ENCODE peak calls at places on chromosomes 5 and 9, in four cellular contexts. W is astrocyte, K is GM23248, B is fibroblast of lung. F is an unnamed sample.

GRCh38 chr9:136016882-136017812 is 56.0 kb upstream of the UBAC1 start:
- DNase-seq in W (no peak), K (no peak), B (no peak), F (no peak)

GRCh38 chr9:99894826-99895225 is 11.6 kb upstream of the STX17 start:
- DNase-seq in W (no peak), K (no peak), B (no peak), F (no peak)

GRCh38 chr5:172841-173251 is 18.4 kb upstream of the LRRC14B start:
- DNase-seq in W (no peak), K (no peak), B (no peak), F (no peak)

GRCh38 chr5:109281136-109281690 is 128.6 kb downstream of the PJA2 start:
- DNase-seq in W (no peak), K (no peak), B (no peak), F (no peak)

GRCh38 chr9:93239526-93239925 is 55.6 kb downstream of the WNK2 start:
- DNase-seq in W (no peak), K (no peak), B (no peak), F (no peak)

GRCh38 chr5:50963647-50964584 is 297.5 kb downstream of the PARP8 start:
- DNase-seq in W (no peak), K (no peak), B (no peak), F (no peak)

GRCh38 chr5:98349990-98350365 is 423.5 kb upstream of the RGMB start:
- DNase-seq in W (no peak), K (no peak), B (no peak), F (no peak)

GRCh38 chr9:87076825-87077224 is 129.5 kb upstream of the GAS1 start:
- DNase-seq in W (peak; percentile 2), K (no peak), B (peak; percentile 8), F (no peak)

GRCh38 chr5:141245250-141245717 is at the start of gene PCDHB15:
- DNase-seq in W (peak; percentile 4), K (peak; percentile 30), B (no peak), F (no peak)

GRCh38 chr9:126000256-126000655 is 253.1 kb downstream of the PBX3 start:
- DNase-seq in W (no peak), K (no peak), B (no peak), F (no peak)

GRCh38 chr5:62627121-62627520 is 48.5 kb downstream of the LRRC70 start:
- DNase-seq in W (no peak), K (no peak), B (no peak), F (no peak)

GRCh38 chr5:170278611-170279500 is 18.7 kb downstream of the LCP2 start:
- DNase-seq in W (no peak), K (no peak), B (no peak), F (no peak)

GRCh38 chr9:33329117-33329563 is 38.8 kb downstream of the NFX1 start:
- DNase-seq in W (peak; percentile 95), K (peak; percentile 95), B (peak; percentile 94), F (peak; percentile 35)

GRCh38 chr9:36325081-36325828 is 67.0 kb upstream of the GNE start:
- DNase-seq in W (no peak), K (no peak), B (no peak), F (no peak)

GRCh38 chr5:142831019-142831403 is 60.8 kb downstream of the ARHGAP26 start:
- DNase-seq in W (no peak), K (no peak), B (no peak), F (no peak)

GRCh38 chr5:135455876-135456237 is 3.7 kb upstream of the TIFAB start:
- DNase-seq in W (no peak), K (no peak), B (no peak), F (no peak)

GRCh38 chr9:115413766-115414382 is 295.9 kb upstream of the TNC start:
- DNase-seq in W (no peak), K (peak; percentile 7), B (no peak), F (no peak)

GRCh38 chr5:154077692-154078091 is 38.9 kb downstream of the MFAP3 start:
- DNase-seq in W (peak; percentile 65), K (peak; percentile 58), B (peak; percentile 74), F (no peak)

GRCh38 chr5:69276422-69277174 is 41.9 kb downstream of the CDK7 start:
- DNase-seq in W (peak; percentile 87), K (peak; percentile 84), B (peak; percentile 89), F (no peak)

GRCh38 chr5:173764321-173765029 is 123.7 kb upstream of the CPEB4 start:
- DNase-seq in W (peak; percentile 93), K (peak; percentile 98), B (peak; percentile 96), F (peak; percentile 49)

GRCh38 chr9:8855046-8855445 is 1055.5 kb upstream of the DMAC1 start:
- DNase-seq in W (no peak), K (no peak), B (peak; percentile 27), F (no peak)

GRCh38 chr5:177468329-177469058 is 4.9 kb downstream of the DBN1 start:
- DNase-seq in W (peak; percentile 69), K (peak; percentile 78), B (peak; percentile 81), F (peak; percentile 86)

GRCh38 chr5:94613583-94613982 is 4.8 kb downstream of the KIAA0825 start:
- DNase-seq in W (no peak), K (peak; percentile 20), B (peak; percentile 1), F (no peak)

GRCh38 chr5:176685010-176685409 is 37.7 kb downstream of the TSPAN17 start:
- DNase-seq in W (no peak), K (no peak), B (no peak), F (no peak)

GRCh38 chr9:97793067-97793466 is 60.0 kb upstream of the FOXE1 start:
- DNase-seq in W (no peak), K (no peak), B (no peak), F (no peak)

GRCh38 chr5:115349001-115349817 is 52.8 kb upstream of the CCDC112 start:
- DNase-seq in W (peak; percentile 90), K (peak; percentile 95), B (peak; percentile 91), F (peak; percentile 48)

GRCh38 chr5:45205403-45205961 is 396.7 kb downstream of the MRPS30 start:
- DNase-seq in W (no peak), K (no peak), B (no peak), F (no peak)

GRCh38 chr9:84435902-84436301 is 95.3 kb upstream of the SLC28A3 start:
- DNase-seq in W (no peak), K (peak; percentile 2), B (no peak), F (no peak)

GRCh38 chr9:4221936-4222335 is 77.9 kb downstream of the GLIS3 start:
- DNase-seq in W (no peak), K (no peak), B (no peak), F (no peak)

GRCh38 chr5:96067251-96067650 is 105.6 kb upstream of the ELL2 start:
- DNase-seq in W (peak; percentile 62), K (peak; percentile 60), B (peak; percentile 66), F (no peak)

GRCh38 chr9:5459289-5459829 is 9.0 kb downstream of the CD274 start:
- DNase-seq in W (peak; percentile 78), K (peak; percentile 71), B (peak; percentile 85), F (no peak)

GRCh38 chr5:180455872-180456271 is 38.3 kb upstream of the CNOT6 start:
- DNase-seq in W (no peak), K (no peak), B (no peak), F (no peak)

GRCh38 chr9:138022756-138023393 is 145.3 kb downstream of the CACNA1B start:
- DNase-seq in W (no peak), K (no peak), B (no peak), F (no peak)

GRCh38 chr5:159324097-159324760 is 6.1 kb downstream of the IL12B start:
- DNase-seq in W (peak; percentile 94), K (peak; percentile 88), B (peak; percentile 95), F (no peak)

GRCh38 chr9:115071176-115071575 is 46.8 kb downstream of the TNC start:
- DNase-seq in W (no peak), K (no peak), B (no peak), F (no peak)

GRCh38 chr5:168962323-168962722 is 338.6 kb downstream of the SLIT3 start:
- DNase-seq in W (no peak), K (peak; percentile 55), B (peak; percentile 14), F (no peak)

GRCh38 chr5:180170111-180170809 is 38.8 kb downstream of the RASGEF1C start:
- DNase-seq in W (no peak), K (no peak), B (no peak), F (no peak)

GRCh38 chr9:76717176-76717575 is 47.1 kb upstream of the PCA3 start:
- DNase-seq in W (no peak), K (no peak), B (peak; percentile 5), F (no peak)

GRCh38 chr5:77087484-77088291 is 603 bp upstream of the ZBED3 start:
- DNase-seq in W (peak; percentile 29), K (no peak), B (peak; percentile 23), F (no peak)

GRCh38 chr9:112421771-112422222 is 41.9 kb downstream of the HSDL2 start:
- DNase-seq in W (no peak), K (peak; percentile 12), B (peak; percentile 6), F (no peak)

GRCh38 chr9:112422417-112423148 is 42.7 kb downstream of the HSDL2 start:
- DNase-seq in W (no peak), K (no peak), B (no peak), F (no peak)
- TF ChIP-seq EZH2 in W (no peak), K (no peak), B (no peak), F (no peak)

DNA sequence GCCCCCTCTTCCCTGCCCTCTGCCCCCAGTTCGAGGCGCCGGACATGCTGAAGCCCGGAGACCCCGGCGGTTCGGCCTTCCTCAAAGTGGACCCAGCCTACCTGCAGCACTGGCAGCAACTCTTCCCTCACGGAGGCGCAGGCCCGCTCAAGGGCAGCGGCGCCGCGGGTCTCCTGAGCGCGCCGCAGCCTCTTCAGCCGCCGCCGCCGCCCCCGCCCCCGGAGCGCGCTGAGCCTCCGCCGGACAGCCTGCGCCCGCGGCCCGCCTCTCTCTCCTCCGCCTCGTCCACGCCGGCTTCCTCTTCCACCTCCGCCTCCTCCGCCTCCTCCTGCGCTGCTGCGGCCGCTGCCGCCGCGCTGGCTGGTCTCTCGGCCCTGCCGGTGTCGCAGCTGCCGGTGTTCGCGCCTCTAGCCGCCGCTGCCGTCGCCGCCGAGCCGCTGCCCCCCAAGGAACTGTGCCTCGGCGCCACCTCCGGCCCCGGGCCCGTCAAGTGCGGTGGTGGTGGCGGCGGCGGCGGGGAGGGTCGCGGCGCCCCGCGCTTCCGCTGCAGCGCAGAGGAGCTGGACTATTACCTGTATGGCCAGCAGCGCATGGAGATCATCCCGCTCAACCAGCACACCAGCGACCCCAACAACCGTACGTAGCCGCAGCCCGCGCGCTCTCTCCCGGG is 1.1 kb downstream of the PRDM6 start:
- DNase-seq in W (no peak), K (peak; percentile 70), B (peak; percentile 25), F (no peak)
- TF ChIP-seq EZH2 in W (peak; percentile 90), K (no peak), B (no peak), F (peak; percentile 26)

GRCh38 chr5:171422902-171423663 is 3.6 kb downstream of the FGF18 start:
- DNase-seq in W (no peak), K (no peak), B (no peak), F (no peak)
- TF ChIP-seq EZH2 in W (no peak), K (no peak), B (no peak), F (no peak)

GRCh38 chr5:43017438-43017820 is 22.7 kb downstream of the ANXA2R start:
- DNase-seq in W (no peak), K (peak; percentile 48), B (peak; percentile 53), F (no peak)
- TF ChIP-seq EZH2 in W (no peak), K (no peak), B (no peak), F (no peak)